ENCODE peak calls at places on chromosomes 13 and 19, in ten cellular contexts. E is naive thymus-derived CD4-positive, alpha-beta T cell; P is activated CD4-positive, alpha-beta T cell treated with anti-CD3 and anti-CD28 coated beads, Interleukin-2, amount 50 U/mL, for 1 hour; L is activated CD4-positive, CD25-positive, alpha-beta regulatory T cell; M is NCI-H774; R is C1 segment of cervical spinal cord; Q is aorta; X is activated T-cell treated with anti-CD3 and anti-CD28 coated beads for 1 hour; J is stimulated activated CD4-positive, alpha-beta T cell treated with anti-CD3 and anti-CD28 coated beads, TNF-alpha, amount 100 ng/mL, for 24 hours; Z is BE2C. U is an unnamed sample.

GRCh38 chr19:49167857-49168409 is 10.3 kb downstream of the TRPM4 start:
- DNase-seq in E (no peak), P (no peak), L (no peak), M (no peak), R (no peak), Q (no peak), X (no peak), J (no peak), Z (no peak), U (no peak)

GRCh38 chr13:111424134-111424533 is 103.7 kb downstream of the TEX29 start:
- DNase-seq in E (no peak), P (no peak), L (no peak), M (no peak), R (no peak), Q (no peak), X (no peak), J (no peak), Z (no peak), U (no peak)

GRCh38 chr19:15195987-15196682 is 4.7 kb downstream of the NOTCH3 start:
- DNase-seq in E (no peak), P (no peak), L (no peak), M (peak), R (no peak), Q (peak), X (no peak), J (no peak), Z (no peak), U (peak)

GRCh38 chr13:97798171-97798821 is 155.2 kb upstream of the IPO5 start:
- DNase-seq in E (no peak), P (no peak), L (no peak), M (no peak), R (no peak), Q (no peak), X (no peak), J (no peak), Z (no peak), U (no peak)

GRCh38 chr19:49880162-49880869 is 2.8 kb downstream of the TBC1D17 start:
- DNase-seq in E (no peak), P (no peak), L (no peak), M (no peak), R (no peak), Q (no peak), X (no peak), J (no peak), Z (no peak), U (no peak)

GRCh38 chr19:43765109-43765876 is 10.5 kb upstream of the SMG9 start:
- DNase-seq in E (peak), P (peak), L (peak), M (no peak), R (peak), Q (peak), X (peak), J (peak), Z (no peak), U (peak)

GRCh38 chr13:106961219-106961618 is 393.3 kb upstream of the ARGLU1 start:
- DNase-seq in E (no peak), P (no peak), L (no peak), M (no peak), R (no peak), Q (no peak), X (no peak), J (no peak), Z (no peak), U (no peak)

GRCh38 chr13:27966641-27967202 is 2.4 kb downstream of the CDX2 start:
- DNase-seq in E (no peak), P (no peak), L (no peak), M (no peak), R (no peak), Q (no peak), X (no peak), J (no peak), Z (no peak), U (no peak)

GRCh38 chr13:50016421-50016820 is 1.2 kb downstream of the KCNRG start:
- DNase-seq in E (no peak), P (no peak), L (no peak), M (no peak), R (no peak), Q (no peak), X (no peak), J (no peak), Z (no peak), U (no peak)

GRCh38 chr13:99978781-99979452 is 2.7 kb upstream of the ZIC2 start:
- DNase-seq in E (no peak), P (no peak), L (no peak), M (no peak), R (no peak), Q (peak), X (no peak), J (no peak), Z (no peak), U (no peak)